ENCODE peak calls at places on chromosome 11, in four cellular contexts. U, T, B and W are unnamed samples. For H3K4me1, the result is how much of the 10 kb centered on the place peaks cover.

GRCh38 chr11:121636341-121637176 is 183.8 kb upstream of the SORL1-AS1 start:
- DNase-seq in U (no peak), T (no peak), B (no peak), W (no peak)

GRCh38 chr11:26287067-26287518 is 44.8 kb upstream of the ANO3 start:
- DNase-seq in U (no peak), T (no peak), B (no peak), W (no peak)

GRCh38 chr11:57322881-57323467 is 1.8 kb downstream of the TNKS1BP1 start:
- DNase-seq in U (no peak), T (no peak), B (no peak), W (no peak)

GRCh38 chr11:120324932-120325810 is at the start of gene TLCD5:
- DNase-seq in U (no peak), T (peak), B (peak), W (peak)

GRCh38 chr11:44110231-44110679 is 14.8 kb downstream of the EXT2 start:
- DNase-seq in U (no peak), T (no peak), B (peak), W (peak)

GRCh38 chr11:105230586-105230985 is 91.0 kb upstream of the CARD18 start:
- DNase-seq in U (no peak), T (no peak), B (no peak), W (no peak)

GRCh38 chr11:64803163-64803845 is at the start of gene MAP4K2:
- DNase-seq in U (peak), T (no peak), B (peak), W (peak)

GRCh38 chr11:73140213-73141030 is 1.7 kb downstream of the FCHSD2 start:
- DNase-seq in U (no peak), T (no peak), B (no peak), W (no peak)

GRCh38 chr11:78241475-78241874 is 52.8 kb downstream of the USP35 start:
- DNase-seq in U (no peak), T (no peak), B (no peak), W (no peak)

GRCh38 chr11:1639102-1639620 is 9.6 kb downstream of the KRTAP5-5 start:
- DNase-seq in U (no peak), T (no peak), B (no peak), W (no peak)

GRCh38 chr11:35006389-35007128 is 90.1 kb downstream of the PDHX start:
- DNase-seq in U (peak), T (no peak), B (no peak), W (no peak)

GRCh38 chr11:73195191-73196007 is 22.7 kb upstream of the P2RY2 start:
- DNase-seq in U (no peak), T (no peak), B (peak), W (no peak)

GRCh38 chr11:123111465-123111864 is 49.5 kb upstream of the HSPA8 start:
- DNase-seq in U (no peak), T (no peak), B (peak), W (peak)

GRCh38 chr11:70466596-70466995 is 68.3 kb downstream of the CTTN start:
- DNase-seq in U (no peak), T (no peak), B (no peak), W (no peak)

GRCh38 chr11:93567406-93567819 is 24.2 kb upstream of the SMCO4 start:
- DNase-seq in U (no peak), T (no peak), B (no peak), W (no peak)
- H3K4me1 ChIP-seq in U (under half), T (under half), B (half or more), W (under half)

DNA sequence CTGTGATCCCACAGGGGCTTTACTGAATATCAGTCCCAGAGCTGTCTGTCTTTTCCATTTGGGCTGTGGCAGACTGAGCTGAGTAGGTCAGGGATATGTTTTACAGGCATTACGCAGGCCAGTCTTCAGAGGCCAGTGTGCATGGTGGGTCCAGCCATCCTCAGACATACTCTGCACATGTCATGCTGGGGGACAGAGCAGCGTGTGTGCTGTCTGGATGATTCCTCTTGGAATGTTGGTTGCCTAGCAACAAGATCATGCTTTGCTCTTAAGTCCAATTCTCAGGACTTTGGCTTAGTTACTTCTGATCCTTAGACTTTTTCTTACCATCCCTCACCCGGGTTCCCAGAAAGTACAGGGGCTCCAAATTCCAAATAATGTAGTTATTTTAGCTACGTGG is 736.4 kb downstream of the DLG2 start:
- DNase-seq in U (no peak), T (no peak), B (no peak), W (no peak)
- TF ChIP-seq SUZ12 in U (no peak), T (no peak), B (no peak), W (no peak)

DNA sequence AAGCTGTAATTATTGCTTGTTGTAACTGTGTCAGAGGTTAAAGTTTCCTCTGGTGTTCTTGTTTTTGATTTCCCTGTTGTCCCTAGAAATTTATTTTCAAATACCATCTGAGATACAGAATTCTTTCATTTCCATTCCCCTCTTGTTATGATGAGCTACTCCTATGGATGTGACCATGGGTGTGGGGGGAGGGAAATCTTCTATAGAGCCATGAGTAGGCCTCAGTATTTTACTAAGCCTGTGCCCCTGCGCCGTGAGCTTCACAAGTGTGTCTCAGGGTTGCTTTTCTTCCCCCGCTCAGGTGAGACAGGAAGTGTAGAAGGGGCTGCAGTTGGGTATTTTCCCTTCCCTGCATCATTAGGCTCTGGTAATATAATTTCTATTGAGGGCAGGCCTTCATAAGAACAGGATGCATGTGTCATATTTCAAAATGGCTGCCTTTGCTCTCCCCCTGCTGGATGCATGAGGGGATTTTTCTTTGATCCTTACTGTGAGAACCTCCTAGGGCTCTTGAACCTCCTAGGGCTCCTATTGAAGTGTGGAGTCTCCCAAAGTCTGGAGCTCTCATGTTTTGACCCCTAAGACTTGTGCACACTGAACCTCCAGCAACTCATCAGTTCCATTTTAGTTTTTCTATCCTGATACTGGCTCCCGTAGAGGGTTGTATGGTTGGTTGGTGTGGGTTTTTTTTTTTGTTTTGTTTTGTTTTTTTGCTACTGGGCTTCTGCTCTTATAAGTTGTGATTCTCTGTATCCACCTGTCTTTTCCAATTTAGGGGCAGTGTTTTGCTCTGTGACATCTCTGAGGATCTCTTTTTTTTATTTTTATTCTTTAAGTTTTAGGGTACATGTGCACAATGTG is 658.2 kb downstream of the NTM start:
- DNase-seq in U (no peak), T (no peak), B (peak), W (peak)
- H3K4me1 ChIP-seq in U (under half), T (under half), B (under half), W (under half)

GRCh38 chr11:118051611-118052461 is 25.0 kb upstream of the TMPRSS4 start:
- DNase-seq in U (peak), T (no peak), B (no peak), W (no peak)
- TF ChIP-seq SUZ12 in U (no peak), T (no peak), B (no peak), W (no peak)

GRCh38 chr11:94771951-94772350 is 3.8 kb downstream of the AMOTL1 start:
- DNase-seq in U (no peak), T (no peak), B (no peak), W (no peak)

GRCh38 chr11:94773842-94774241 is 5.7 kb downstream of the AMOTL1 start:
- DNase-seq in U (no peak), T (no peak), B (no peak), W (no peak)

GRCh38 chr11:94774345-94774744 is 6.2 kb downstream of the AMOTL1 start:
- DNase-seq in U (no peak), T (no peak), B (no peak), W (no peak)

GRCh38 chr11:94776351-94777321 is 8.5 kb downstream of the AMOTL1 start:
- DNase-seq in U (no peak), T (no peak), B (no peak), W (no peak)

GRCh38 chr11:94775576-94776327 is 7.6 kb downstream of the AMOTL1 start:
- DNase-seq in U (no peak), T (no peak), B (no peak), W (no peak)
- H3K4me1 ChIP-seq in U (under half), T (under half), B (under half), W (under half)

GRCh38 chr11:102064316-102064715 is 17.1 kb downstream of the CFAP300 start:
- DNase-seq in U (no peak), T (no peak), B (no peak), W (no peak)

GRCh38 chr11:102062106-102062505 is 14.9 kb downstream of the CFAP300 start:
- DNase-seq in U (no peak), T (no peak), B (no peak), W (no peak)

GRCh38 chr11:102061276-102061675 is 14.0 kb downstream of the CFAP300 start:
- DNase-seq in U (no peak), T (no peak), B (peak), W (no peak)
- TF ChIP-seq SUZ12 in U (no peak), T (no peak), B (no peak), W (no peak)

DNA sequence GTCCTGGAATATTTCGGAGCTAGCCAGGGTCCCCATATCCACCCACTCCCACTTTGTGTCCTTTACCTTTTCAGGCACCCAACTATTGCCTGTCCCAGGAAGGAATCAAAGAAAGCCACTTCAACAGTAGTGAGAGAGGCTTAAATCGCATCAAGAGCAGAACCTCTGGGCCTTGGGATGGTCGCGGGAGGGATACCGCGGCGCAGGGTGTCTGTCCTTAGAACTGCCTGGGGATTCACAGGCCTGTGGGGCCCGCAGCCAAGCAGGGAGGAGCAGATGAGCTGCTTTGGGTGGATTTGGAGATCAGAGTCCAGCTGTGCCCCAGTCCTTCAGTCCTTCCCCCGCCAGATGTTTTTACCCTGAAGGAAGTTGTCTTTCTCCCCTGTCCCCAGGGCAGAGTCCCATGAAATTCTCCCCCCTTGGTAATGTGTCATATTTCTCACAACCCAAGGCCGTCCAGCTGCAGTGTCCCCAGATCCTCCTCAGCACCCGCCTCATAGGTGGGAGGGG is 13.5 kb downstream of the SLCO2B1 start:
- DNase-seq in U (no peak), T (no peak), B (peak), W (no peak)
- H3K4me1 ChIP-seq in U (under half), T (under half), B (half or more), W (under half)

GRCh38 chr11:119052163-119052814 is 4.7 kb downstream of the HYOU1 start:
- DNase-seq in U (no peak), T (no peak), B (no peak), W (no peak)
- TF ChIP-seq SUZ12 in U (no peak), T (no peak), B (no peak), W (no peak)

GRCh38 chr11:109804911-109805310 is 288.3 kb upstream of the ZC3H12C start:
- DNase-seq in U (no peak), T (no peak), B (no peak), W (no peak)
- H3K4me1 ChIP-seq in U (under half), T (under half), B (under half), W (under half)